ENCODE peak calls at places on chromosomes 3 and 15, in nine cellular contexts. A is AG04450; S is brain microvascular endothelial cell; G is CD4-positive, alpha-beta T cell; U is A549; H is H9; X is Caco-2; O is fibroblast of lung; M is progenitor cell of endocrine pancreas. W is an unnamed sample.

GRCh38 chr3:3798641-3799113 is 554 bp upstream of the LRRN1 start:
- DNase-seq in A (no peak), S (no peak), G (no peak), U (no peak), H (peak; percentile 69), X (no peak), O (no peak), M (peak; percentile 38), W (no peak)

GRCh38 chr3:197518794-197519451 is 36.8 kb downstream of the BDH1 start:
- DNase-seq in A (no peak), S (no peak), G (no peak), U (no peak), H (no peak), X (no peak), O (no peak), M (no peak), W (no peak)

GRCh38 chr15:49962044-49962602 is 156.9 kb downstream of the ATP8B4 start:
- DNase-seq in A (no peak), S (no peak), G (no peak), U (no peak), H (no peak), X (no peak), O (peak; percentile 49), M (no peak), W (peak; percentile 44)

GRCh38 chr3:37708789-37709188 is 152.9 kb upstream of the CTDSPL start:
- DNase-seq in A (no peak), S (no peak), G (no peak), U (no peak), H (no peak), X (no peak), O (no peak), M (no peak), W (no peak)

GRCh38 chr15:85007741-85008140 is 26.1 kb downstream of the PDE8A start:
- DNase-seq in A (no peak), S (no peak), G (no peak), U (no peak), H (no peak), X (no peak), O (no peak), M (no peak), W (no peak)

GRCh38 chr3:150956376-150956775 is 16.2 kb downstream of the CLRN1 start:
- DNase-seq in A (no peak), S (peak; percentile 12), G (no peak), U (no peak), H (no peak), X (no peak), O (peak; percentile 44), M (no peak), W (no peak)

GRCh38 chr15:77069521-77070121 is 1.3 kb downstream of the TSPAN3 start:
- DNase-seq in A (no peak), S (no peak), G (no peak), U (peak; percentile 50), H (no peak), X (no peak), O (no peak), M (no peak), W (no peak)

GRCh38 chr15:72835289-72835890 is 51.8 kb upstream of the ADPGK start:
- DNase-seq in A (no peak), S (no peak), G (no peak), U (peak; percentile 28), H (peak; percentile 67), X (no peak), O (peak; percentile 11), M (no peak), W (no peak)

GRCh38 chr3:152317956-152318355 is 49.2 kb downstream of the MBNL1 start:
- DNase-seq in A (no peak), S (peak; percentile 30), G (no peak), U (no peak), H (no peak), X (no peak), O (peak; percentile 59), M (no peak), W (no peak)

GRCh38 chr3:133113526-133113925 is 75.3 kb downstream of the TMEM108 start:
- DNase-seq in A (no peak), S (peak; percentile 81), G (no peak), U (no peak), H (no peak), X (no peak), O (peak; percentile 73), M (no peak), W (no peak)

GRCh38 chr3:159828542-159828943 is 160.1 kb upstream of the IL12A start:
- DNase-seq in A (no peak), S (no peak), G (no peak), U (peak; percentile 54), H (no peak), X (no peak), O (peak; percentile 85), M (no peak), W (no peak)

GRCh38 chr3:97971679-97972567 is at the start of gene RIOX2:
- DNase-seq in A (no peak), S (peak; percentile 61), G (peak; percentile 65), U (peak; percentile 79), H (peak; percentile 69), X (peak; percentile 76), O (peak; percentile 63), M (peak; percentile 42), W (no peak)

GRCh38 chr3:80553211-80553610 is 785.4 kb upstream of the ROBO1 start:
- DNase-seq in A (no peak), S (no peak), G (no peak), U (peak; percentile 10), H (no peak), X (no peak), O (no peak), M (no peak), W (no peak)

GRCh38 chr3:79809106-79809505 is 41.3 kb upstream of the ROBO1 start:
- DNase-seq in A (no peak), S (peak; percentile 36), G (no peak), U (no peak), H (no peak), X (no peak), O (no peak), M (no peak), W (no peak)

GRCh38 chr3:58197588-58197987 is 13.2 kb downstream of the DNASE1L3 start:
- DNase-seq in A (no peak), S (no peak), G (no peak), U (no peak), H (no peak), X (no peak), O (no peak), M (no peak), W (no peak)

GRCh38 chr15:41241251-41241964 is 10.3 kb downstream of the CHP1 start:
- DNase-seq in A (no peak), S (no peak), G (no peak), U (no peak), H (no peak), X (peak; percentile 45), O (no peak), M (no peak), W (no peak)

GRCh38 chr15:58077427-58077826 is 11.9 kb upstream of the ALDH1A2 start:
- DNase-seq in A (no peak), S (no peak), G (no peak), U (no peak), H (no peak), X (no peak), O (no peak), M (no peak), W (no peak)
- TF ChIP-seq CTCF in A (no peak), S (peak; percentile 42), G (no peak), U (peak; percentile 36), H (peak; percentile 63), X (no peak), O (peak; percentile 15), M (peak; percentile 42), W (no peak)

GRCh38 chr3:134656211-134656800 is 5.5 kb upstream of the KY start:
- DNase-seq in A (no peak), S (no peak), G (no peak), U (no peak), H (peak; percentile 9), X (no peak), O (no peak), M (no peak), W (no peak)
- TF ChIP-seq CTCF in A (no peak), S (no peak), G (no peak), U (no peak), H (no peak), X (no peak), O (no peak), M (no peak), W (no peak)

GRCh38 chr15:38520035-38520434 is 44.6 kb downstream of the RASGRP1 start:
- DNase-seq in A (no peak), S (peak; percentile 12), G (no peak), U (no peak), H (no peak), X (no peak), O (no peak), M (no peak), W (no peak)

GRCh38 chr15:38524156-38524555 is 40.5 kb downstream of the RASGRP1 start:
- DNase-seq in A (no peak), S (no peak), G (no peak), U (no peak), H (no peak), X (no peak), O (no peak), M (no peak), W (no peak)

GRCh38 chr15:38522922-38523321 is 41.7 kb downstream of the RASGRP1 start:
- DNase-seq in A (no peak), S (no peak), G (no peak), U (no peak), H (no peak), X (no peak), O (no peak), M (no peak), W (no peak)

GRCh38 chr15:38518084-38518483 is 46.5 kb downstream of the RASGRP1 start:
- DNase-seq in A (no peak), S (no peak), G (no peak), U (no peak), H (no peak), X (no peak), O (no peak), M (no peak), W (no peak)

GRCh38 chr15:38521316-38521715 is 43.3 kb downstream of the RASGRP1 start:
- DNase-seq in A (no peak), S (no peak), G (no peak), U (no peak), H (no peak), X (no peak), O (no peak), M (no peak), W (no peak)
- TF ChIP-seq CTCF in A (no peak), S (no peak), G (no peak), U (no peak), H (no peak), X (no peak), O (no peak), M (no peak), W (no peak)

GRCh38 chr3:98991393-98991792 is 89.9 kb upstream of the DCBLD2 start:
- DNase-seq in A (no peak), S (no peak), G (no peak), U (no peak), H (no peak), X (no peak), O (no peak), M (no peak), W (no peak)
- TF ChIP-seq CTCF in A (no peak), S (peak; percentile 44), G (no peak), U (peak; percentile 26), H (peak; percentile 41), X (peak; percentile 15), O (no peak), M (no peak), W (no peak)